ENCODE peak calls at places on chromosomes 11 and 22, in ten cellular contexts. J is fibroblast of lung; Y is activated CD8-positive, alpha-beta memory T cell treated with anti-CD3 and anti-CD28 coated beads for 1 hour; R is NCI-H774; K is hippocampal formation; B is right cardiac atrium; Q is OCI-LY7; S is cardiac fibroblast; X is GM04504; N is mammary epithelial cell. A is an unnamed sample.

GRCh38 chr22:39920134-39920743 is 19.4 kb downstream of the GRAP2 start:
- DNase-seq in B (no peak), X (no peak), S (no peak), R (no peak), J (no peak), Y (no peak), N (no peak), K (no peak), Q (no peak), A (no peak)

GRCh38 chr22:40010752-40011145 is 16.0 kb downstream of the FAM83F start:
- DNase-seq in S (no peak), R (no peak), B (no peak), K (no peak), X (no peak), N (no peak), Y (no peak), Q (no peak), J (no peak), A (no peak)

GRCh38 chr11:11857769-11858168 is 16.0 kb downstream of the USP47 start:
- DNase-seq in S (no peak), K (no peak), B (no peak), Y (no peak), N (no peak), J (no peak), Q (no peak), X (no peak), R (no peak), A (no peak)

GRCh38 chr22:19085233-19086043 is 36.8 kb downstream of the DGCR2 start:
- DNase-seq in K (peak), S (peak), R (peak), J (peak), X (no peak), Q (peak), Y (no peak), N (peak), B (no peak), A (peak)

GRCh38 chr11:11659567-11660341 is 37.9 kb upstream of the GALNT18 start:
- DNase-seq in B (no peak), Q (peak), S (no peak), K (no peak), N (no peak), X (no peak), R (no peak), J (no peak), Y (no peak), A (no peak)

GRCh38 chr11:68136866-68137265 is 15.7 kb upstream of the CHKA start:
- DNase-seq in S (no peak), Q (no peak), X (no peak), J (no peak), N (no peak), Y (no peak), R (no peak), B (no peak), K (no peak), A (no peak)

GRCh38 chr11:92888701-92889100 is 80.8 kb upstream of the MTNR1B start:
- DNase-seq in K (no peak), R (no peak), B (no peak), Y (no peak), J (no peak), N (no peak), S (no peak), X (no peak), Q (no peak), A (no peak)

GRCh38 chr11:12090061-12090572 is 20.3 kb upstream of the MICAL2 start:
- DNase-seq in S (peak), Y (no peak), J (peak), N (peak), K (no peak), Q (peak), X (no peak), R (no peak), B (no peak), A (no peak)

GRCh38 chr11:78759067-78759466 is 184.4 kb upstream of the NARS2 start:
- DNase-seq in Y (no peak), R (peak), K (no peak), B (no peak), Q (no peak), J (peak), N (no peak), X (no peak), S (no peak), A (no peak)

GRCh38 chr11:66842896-66843775 is at the start of gene RCE1:
- DNase-seq in B (peak), K (peak), N (peak), X (peak), S (peak), Y (peak), R (peak), J (peak), Q (peak), A (peak)

GRCh38 chr11:95711162-95711944 is 78.2 kb downstream of the FAM76B start:
- DNase-seq in X (no peak), N (peak), Q (peak), R (no peak), J (peak), S (peak), Y (no peak), B (no peak), K (no peak), A (no peak)

GRCh38 chr11:63999349-64000025 is 13.2 kb downstream of the OTUB1 start:
- DNase-seq in Q (no peak), Y (peak), J (peak), B (peak), S (peak), R (no peak), X (no peak), N (peak), K (no peak), A (peak)

GRCh38 chr11:35388054-35388453 is 31.3 kb downstream of the SLC1A2 start:
- DNase-seq in J (no peak), Q (no peak), K (no peak), R (no peak), S (no peak), Y (no peak), X (no peak), B (no peak), N (no peak), A (no peak)

GRCh38 chr11:42840856-42841255 is 470.9 kb upstream of the API5 start:
- DNase-seq in K (no peak), N (no peak), Y (no peak), S (no peak), X (no peak), J (no peak), Q (no peak), B (no peak), R (no peak), A (no peak)

GRCh38 chr11:73356979-73357739 is 19.0 kb upstream of the RELT start:
- DNase-seq in X (no peak), S (no peak), R (no peak), B (no peak), J (no peak), Y (no peak), N (no peak), Q (no peak), K (no peak), A (no peak)

GRCh38 chr11:122197055-122197987 is 81.3 kb upstream of the BLID start:
- DNase-seq in K (no peak), N (peak), B (no peak), Y (no peak), Q (no peak), R (no peak), J (peak), S (peak), X (peak), A (peak)

GRCh38 chr11:94650756-94651155 is 83.6 kb downstream of the PIWIL4 start:
- DNase-seq in B (peak), Y (no peak), Q (no peak), J (peak), X (peak), N (no peak), K (no peak), S (peak), R (no peak), A (no peak)

GRCh38 chr11:75959540-75959939 is 144.5 kb downstream of the UVRAG start:
- DNase-seq in X (no peak), Q (no peak), R (no peak), S (no peak), K (no peak), B (no peak), Y (no peak), J (no peak), N (no peak), A (no peak)

GRCh38 chr22:43442386-43443060 is 30.7 kb downstream of the MPPED1 start:
- DNase-seq in B (no peak), N (no peak), Y (no peak), K (no peak), Q (no peak), S (no peak), R (no peak), X (no peak), J (no peak), A (no peak)

GRCh38 chr22:21778705-21779363 is 43.2 kb upstream of the YPEL1 start:
- DNase-seq in N (peak), X (no peak), R (no peak), Y (no peak), S (peak), J (peak), K (no peak), Q (no peak), B (no peak), A (no peak)

GRCh38 chr11:99632969-99633368 is 612.2 kb downstream of the CNTN5 start:
- DNase-seq in B (no peak), Y (no peak), J (no peak), X (no peak), R (no peak), N (no peak), Q (no peak), S (peak), K (no peak), A (no peak)

GRCh38 chr22:37739000-37739399 is 42.2 kb downstream of the TRIOBP start:
- DNase-seq in Y (no peak), Q (no peak), B (peak), R (no peak), S (peak), N (no peak), K (no peak), X (no peak), J (peak), A (no peak)

GRCh38 chr22:49702068-49702397 is 125.6 kb downstream of the BRD1 start:
- DNase-seq in K (no peak), J (no peak), Q (no peak), B (no peak), R (no peak), S (no peak), N (no peak), X (no peak), Y (no peak), A (no peak)

GRCh38 chr11:119573858-119574257 is 150.9 kb upstream of the THY1 start:
- DNase-seq in R (no peak), Q (peak), S (no peak), Y (no peak), B (no peak), N (no peak), X (no peak), K (no peak), J (no peak), A (no peak)

GRCh38 chr22:39658367-39658766 is 87.8 kb downstream of the CACNA1I start:
- DNase-seq in B (no peak), J (no peak), N (no peak), Q (no peak), S (no peak), Y (no peak), K (no peak), R (no peak), X (no peak), A (no peak)

GRCh38 chr11:104522650-104523049 is 358.7 kb upstream of the PDGFD start:
- DNase-seq in B (no peak), R (peak), Q (no peak), X (no peak), S (peak), J (peak), K (no peak), N (no peak), Y (no peak), A (no peak)

GRCh38 chr22:25650834-25651233 is 86.4 kb downstream of the GRK3 start:
- DNase-seq in B (no peak), R (no peak), Y (no peak), K (no peak), S (no peak), X (no peak), Q (peak), J (no peak), N (no peak), A (no peak)

GRCh38 chr22:17201285-17201945 is 17.8 kb downstream of the ADA2 start:
- DNase-seq in J (peak), X (no peak), B (no peak), Y (no peak), K (no peak), S (peak), N (no peak), R (no peak), Q (no peak), A (peak)

GRCh38 chr11:57318178-57318577 is 6.6 kb downstream of the TNKS1BP1 start:
- DNase-seq in J (peak), S (peak), Q (no peak), X (no peak), R (no peak), Y (no peak), N (no peak), K (peak), B (no peak), A (peak)

GRCh38 chr11:57662893-57663292 is 5.0 kb upstream of the ZDHHC5 start:
- DNase-seq in Q (peak), S (no peak), J (no peak), R (no peak), Y (no peak), N (no peak), K (no peak), B (no peak), X (no peak), A (no peak)

GRCh38 chr11:33376331-33377099 is 119.3 kb downstream of the HIPK3 start:
- DNase-seq in K (no peak), J (no peak), S (no peak), B (peak), X (no peak), Q (peak), N (peak), R (no peak), Y (no peak), A (peak)

GRCh38 chr11:20599424-20600346 is at the start of gene SLC6A5:
- DNase-seq in S (peak), Q (peak), N (peak), Y (no peak), X (peak), K (no peak), B (peak), R (no peak), J (peak), A (no peak)

GRCh38 chr11:35282226-35282882 is 137.0 kb downstream of the SLC1A2 start:
- DNase-seq in B (no peak), S (peak), K (no peak), Q (no peak), X (no peak), R (no peak), N (peak), Y (no peak), J (peak), A (no peak)

GRCh38 chr11:60367009-60367408 is 11.3 kb upstream of the MS4A7 start:
- DNase-seq in R (no peak), J (no peak), X (no peak), K (no peak), B (no peak), N (no peak), S (peak), Q (peak), Y (no peak), A (no peak)

GRCh38 chr11:61762798-61763197 is 10.4 kb downstream of the MYRF start:
- DNase-seq in S (no peak), Y (no peak), J (no peak), R (no peak), Q (no peak), B (no peak), K (no peak), X (no peak), N (no peak), A (no peak)

GRCh38 chr22:32695451-32695891 is 106.0 kb upstream of the TIMP3 start:
- DNase-seq in B (no peak), N (peak), X (peak), K (no peak), Y (no peak), S (peak), R (no peak), J (peak), Q (no peak), A (no peak)

GRCh38 chr11:100687032-100687629 is at the start of gene ARHGAP42:
- DNase-seq in N (peak), R (peak), Y (peak), B (peak), X (no peak), S (peak), J (peak), K (no peak), Q (no peak), A (no peak)